ENCODE peak calls at places on chromosomes 4 and X, in nine cellular contexts. B is lower leg skin, K is fibroblast of pulmonary artery, O is breast epithelium, Z is fibroblast of villous mesenchyme, V is GM06990, G is fibroblast of the aortic adventitia, M is fibroblast of mammary gland, I is ascending aorta. W is an unnamed sample.

GRCh38 chrX:1452497-1453389 is at the start of gene ASMTL:
- DNase-seq in B (peak; percentile 99), K (peak; percentile 100), O (peak; percentile 100), Z (peak; percentile 100), V (peak; percentile 96), G (peak; percentile 99), M (peak; percentile 99), I (peak; percentile 96), W (no peak)

GRCh38 chr4:78068481-78068880 is 11.4 kb downstream of the FRAS1 start:
- DNase-seq in B (no peak), K (no peak), O (no peak), Z (no peak), V (no peak), G (no peak), M (no peak), I (no peak), W (no peak)

GRCh38 chr4:41693629-41694028 is 54.9 kb downstream of the PHOX2B start:
- DNase-seq in B (no peak), K (peak; percentile 53), O (no peak), Z (peak; percentile 35), V (no peak), G (peak; percentile 45), M (peak; percentile 39), I (no peak), W (no peak)

GRCh38 chr4:25406081-25406692 is 29.1 kb downstream of the ANAPC4 start:
- DNase-seq in B (no peak), K (peak; percentile 45), O (no peak), Z (peak; percentile 73), V (no peak), G (peak; percentile 65), M (peak; percentile 56), I (no peak), W (no peak)

GRCh38 chr4:4995103-4995761 is 24.0 kb downstream of the CYTL1 start:
- DNase-seq in B (peak; percentile 63), K (peak; percentile 65), O (peak; percentile 78), Z (peak; percentile 68), V (peak; percentile 30), G (peak; percentile 72), M (peak; percentile 65), I (no peak), W (no peak)

GRCh38 chr4:158863296-158863695 is 94.5 kb downstream of the FNIP2 start:
- DNase-seq in B (no peak), K (no peak), O (no peak), Z (no peak), V (no peak), G (no peak), M (no peak), I (no peak), W (no peak)

GRCh38 chrX:43500240-43500639 is 155.9 kb upstream of the MAOA start:
- DNase-seq in B (no peak), K (no peak), O (no peak), Z (no peak), V (no peak), G (no peak), M (no peak), I (no peak), W (no peak)

GRCh38 chr4:79049840-79050520 is 110.7 kb upstream of the PAQR3 start:
- DNase-seq in B (no peak), K (no peak), O (no peak), Z (no peak), V (no peak), G (no peak), M (no peak), I (no peak), W (no peak)

GRCh38 chr4:67396008-67396407 is 149.3 kb downstream of the CENPC start:
- DNase-seq in B (no peak), K (no peak), O (no peak), Z (no peak), V (no peak), G (no peak), M (no peak), I (no peak), W (no peak)

GRCh38 chr4:75561789-75562188 is 5.9 kb downstream of the ODAPH start:
- DNase-seq in B (no peak), K (peak; percentile 23), O (no peak), Z (no peak), V (no peak), G (no peak), M (no peak), I (no peak), W (no peak)

DNA sequence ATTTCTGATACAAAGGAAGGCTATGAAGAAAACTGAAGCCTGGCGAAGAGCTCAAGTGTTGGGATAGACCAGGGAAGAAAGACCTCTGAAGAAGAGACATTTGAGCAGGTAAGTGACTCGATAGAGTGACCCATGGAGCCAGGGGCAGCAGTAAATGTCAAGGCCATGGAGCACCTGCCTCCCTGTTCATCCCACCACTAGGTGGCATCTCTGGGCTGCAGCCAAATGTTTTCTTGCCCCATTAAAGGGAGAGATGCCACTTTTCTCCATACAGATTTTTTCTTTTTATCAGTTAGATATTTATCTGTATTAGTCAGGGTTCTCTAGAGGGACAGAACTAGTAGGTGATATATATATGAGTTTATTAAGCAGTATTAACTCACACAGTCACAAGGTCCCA is 4.9 kb upstream of the ZNF81 start:
- DNase-seq in B (peak; percentile 13), K (peak; percentile 48), O (no peak), Z (peak; percentile 32), V (peak; percentile 10), G (peak; percentile 36), M (peak; percentile 35), I (no peak), W (no peak)
- H3K4me3 ChIP-seq in B (no peak overlapping the region), K (no peak overlapping the region), O (no peak overlapping the region), Z (no peak overlapping the region), V (no peak overlapping the region), G (no peak overlapping the region), M (no peak overlapping the region), I (no peak overlapping the region), W (no peak overlapping the region)

GRCh38 chr4:184819786-184820185 is 6.0 kb downstream of the ACSL1 start:
- DNase-seq in B (no peak), K (no peak), O (no peak), Z (no peak), V (no peak), G (no peak), M (no peak), I (no peak), W (no peak)

GRCh38 chr4:184818216-184818564 is 7.6 kb downstream of the ACSL1 start:
- DNase-seq in B (no peak), K (no peak), O (no peak), Z (no peak), V (no peak), G (no peak), M (no peak), I (no peak), W (no peak)

GRCh38 chr4:184815046-184815877 is 10.5 kb downstream of the ACSL1 start:
- DNase-seq in B (peak; percentile 83), K (peak; percentile 86), O (peak; percentile 67), Z (peak; percentile 78), V (peak; percentile 86), G (peak; percentile 75), M (peak; percentile 80), I (no peak), W (peak; percentile 3)

GRCh38 chr4:184816962-184817361 is 8.8 kb downstream of the ACSL1 start:
- DNase-seq in B (no peak), K (no peak), O (no peak), Z (no peak), V (no peak), G (no peak), M (no peak), I (no peak), W (no peak)

DNA sequence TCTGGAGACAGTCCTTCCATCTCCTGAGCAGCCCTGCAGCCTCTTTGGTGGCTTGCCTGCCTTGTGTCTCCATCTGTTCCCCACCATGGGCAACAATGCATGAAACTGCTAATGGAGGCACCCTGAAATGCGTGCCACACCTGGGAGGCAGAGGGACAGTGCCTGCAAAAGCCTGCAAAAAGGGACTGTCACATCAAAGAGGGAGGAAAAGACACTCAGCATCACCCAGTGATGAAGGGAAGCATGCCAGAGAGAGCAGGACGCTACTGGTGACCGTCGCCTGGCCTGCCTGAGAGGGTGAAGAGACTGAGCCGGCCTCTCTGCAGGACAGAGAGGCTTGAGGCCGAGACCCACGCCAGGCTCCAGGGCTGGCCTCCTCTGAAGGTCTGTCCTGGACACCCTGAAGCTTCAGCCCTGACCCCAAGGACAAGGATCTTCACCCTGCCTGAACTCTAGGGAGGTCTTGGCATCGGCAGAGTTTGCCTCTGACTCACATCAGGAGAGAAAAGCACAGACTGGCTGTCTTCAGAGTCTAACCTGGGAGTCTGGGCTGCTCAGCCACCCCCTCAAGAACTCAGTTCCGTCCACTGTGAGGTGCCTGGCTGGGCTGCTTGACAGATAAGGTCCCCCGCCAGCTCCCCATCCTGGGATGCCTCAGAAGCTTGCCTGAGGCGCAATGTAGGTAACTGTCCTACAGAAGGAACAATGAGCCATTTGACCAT is 8.1 kb downstream of the ACSL1 start:
- DNase-seq in B (no peak), K (no peak), O (no peak), Z (no peak), V (peak; percentile 45), G (no peak), M (peak; percentile 16), I (no peak), W (no peak)
- H3K4me3 ChIP-seq in B (no peak overlapping the region), K (no peak overlapping the region), O (no peak overlapping the region), Z (no peak overlapping the region), V (peak overlapping the region; percentile 21), G (no peak overlapping the region), M (no peak overlapping the region), I (no peak overlapping the region), W (no peak overlapping the region)

DNA sequence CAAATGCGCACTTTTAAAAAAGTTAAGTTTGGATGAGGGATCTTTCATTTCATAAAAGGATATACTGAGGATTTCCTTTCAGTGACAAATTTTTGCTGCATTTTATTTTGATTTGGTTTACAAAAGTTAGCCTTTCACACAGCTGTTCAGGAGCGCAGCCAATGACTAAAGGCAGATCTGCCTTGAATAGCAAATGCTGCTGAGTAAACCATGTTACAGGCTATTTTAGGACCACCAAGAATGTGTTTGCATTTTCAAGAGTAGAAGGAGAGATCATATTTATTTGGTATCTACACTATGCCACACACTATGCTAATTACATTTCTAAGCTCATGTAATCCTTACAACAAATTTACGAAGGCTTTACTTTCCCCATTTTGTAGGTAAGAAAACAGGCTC is 92.1 kb downstream of the MAMLD1 start:
- DNase-seq in B (no peak), K (no peak), O (no peak), Z (no peak), V (no peak), G (no peak), M (no peak), I (no peak), W (no peak)
- H3K4me3 ChIP-seq in B (no peak overlapping the region), K (no peak overlapping the region), O (no peak overlapping the region), Z (no peak overlapping the region), V (no peak overlapping the region), G (no peak overlapping the region), M (no peak overlapping the region), I (no peak overlapping the region), W (no peak overlapping the region)

DNA sequence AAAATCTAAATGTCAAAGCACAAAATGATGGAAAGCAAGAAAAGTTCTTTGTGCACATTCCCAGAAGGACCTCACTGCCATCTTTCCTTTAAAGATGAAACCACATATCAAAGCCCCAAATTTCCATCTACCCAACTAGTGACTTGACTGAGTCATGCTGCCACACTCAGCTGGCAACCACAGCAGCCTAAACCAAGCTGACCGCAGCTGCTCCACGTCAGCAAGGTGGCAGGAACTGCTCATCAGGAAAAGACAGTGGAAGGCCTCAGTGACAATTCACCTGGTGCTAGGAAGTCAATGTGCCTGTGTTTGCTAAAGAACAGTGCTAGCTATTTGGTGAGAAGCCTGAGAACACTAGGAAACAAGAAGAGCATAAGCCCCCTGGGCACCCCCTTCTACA is 26.1 kb downstream of the ACOX3 start:
- DNase-seq in B (no peak), K (no peak), O (no peak), Z (no peak), V (no peak), G (no peak), M (no peak), I (no peak), W (no peak)
- H3K4me3 ChIP-seq in B (no peak overlapping the region), K (no peak overlapping the region), O (no peak overlapping the region), Z (no peak overlapping the region), V (no peak overlapping the region), G (no peak overlapping the region), M (no peak overlapping the region), I (no peak overlapping the region), W (no peak overlapping the region)

GRCh38 chr4:121380448-121381147 is at the start of gene QRFPR:
- DNase-seq in B (no peak), K (no peak), O (no peak), Z (no peak), V (peak; percentile 14), G (no peak), M (no peak), I (no peak), W (no peak)
- H3K4me3 ChIP-seq in B (no peak within 1 kb of the TSS), K (peak within 1 kb of the TSS; percentile 29), O (peak within 1 kb of the TSS; percentile 50), Z (no peak within 1 kb of the TSS), V (no peak within 1 kb of the TSS), G (peak within 1 kb of the TSS; percentile 44), M (peak within 1 kb of the TSS; percentile 19), I (peak within 1 kb of the TSS; percentile 48), W (peak within 1 kb of the TSS; percentile 35)

W was measured in esophagus squamous epithelium.